ENCODE peak calls at places on chromosome 6, in six cellular contexts. X, Y, K, F, W and J are unnamed samples.
A peak's percentile ranks its signal among the peaks of the same experiment; 100 is the strongest.

GRCh38 chr6:135251416-135251815 is 70.3 kb downstream of the MYB start:
- DNase-seq in X (no peak), Y (peak; percentile 7), K (no peak), F (no peak), W (no peak), J (no peak)

GRCh38 chr6:3318226-3318625 is 59.5 kb downstream of the PSMG4 start:
- DNase-seq in X (no peak), Y (no peak), K (no peak), F (no peak), W (no peak), J (no peak)

GRCh38 chr6:137873273-137873762 is 6.3 kb downstream of the TNFAIP3 start:
- DNase-seq in X (peak; percentile 83), Y (no peak), K (peak; percentile 93), F (peak; percentile 93), W (peak; percentile 54), J (peak; percentile 73)

GRCh38 chr6:145820000-145820399 is 5.4 kb upstream of the FBXO30 start:
- DNase-seq in X (no peak), Y (no peak), K (no peak), F (no peak), W (no peak), J (no peak)

GRCh38 chr6:87407531-87407895 is 259 bp upstream of the CFAP206 start:
- DNase-seq in X (no peak), Y (no peak), K (no peak), F (no peak), W (peak; percentile 3), J (peak; percentile 46)

GRCh38 chr6:132041706-132042105 is 90.5 kb upstream of the CCN2 start:
- DNase-seq in X (no peak), Y (no peak), K (no peak), F (no peak), W (no peak), J (no peak)

GRCh38 chr6:106763361-106763760 is 134.0 kb downstream of the QRSL1 start:
- DNase-seq in X (no peak), Y (no peak), K (no peak), F (no peak), W (no peak), J (no peak)

GRCh38 chr6:7821426-7821825 is 89.2 kb downstream of the TXNDC5 start:
- DNase-seq in X (no peak), Y (no peak), K (no peak), F (no peak), W (peak; percentile 24), J (no peak)

GRCh38 chr6:105138141-105138540 is 41.7 kb downstream of the POPDC3 start:
- DNase-seq in X (no peak), Y (no peak), K (no peak), F (no peak), W (no peak), J (no peak)

GRCh38 chr6:158211273-158212055 is 43.3 kb downstream of the GTF2H5 start:
- DNase-seq in X (no peak), Y (no peak), K (no peak), F (no peak), W (peak; percentile 4), J (no peak)

GRCh38 chr6:52576392-52577021 is 353 bp downstream of the TRAM2 start:
- DNase-seq in X (peak; percentile 21), Y (peak; percentile 94), K (peak; percentile 69), F (no peak), W (peak; percentile 80), J (peak; percentile 70)

GRCh38 chr6:139538366-139538765 is 163.9 kb upstream of the CITED2 start:
- DNase-seq in X (no peak), Y (no peak), K (no peak), F (no peak), W (no peak), J (no peak)

GRCh38 chr6:15510536-15511247 is 152.1 kb downstream of the DTNBP1 start:
- DNase-seq in X (no peak), Y (no peak), K (no peak), F (no peak), W (no peak), J (no peak)

GRCh38 chr6:26195924-26196845 is 109.0 kb downstream of the HFE start:
- DNase-seq in X (no peak), Y (no peak), K (no peak), F (no peak), W (peak; percentile 5), J (peak; percentile 45)

GRCh38 chr6:93176070-93176469 is 243.3 kb downstream of the EPHA7 start:
- DNase-seq in X (no peak), Y (no peak), K (no peak), F (no peak), W (no peak), J (no peak)

GRCh38 chr6:106085687-106085983 is 501 bp upstream of the PRDM1 start:
- DNase-seq in X (no peak), Y (no peak), K (no peak), F (no peak), W (no peak), J (no peak)

GRCh38 chr6:72788188-72788587 is 166.3 kb downstream of the KCNQ5 start:
- DNase-seq in X (no peak), Y (no peak), K (no peak), F (no peak), W (peak; percentile 85), J (no peak)

GRCh38 chr6:109595998-109596397 is 95.0 kb downstream of the AK9 start:
- DNase-seq in X (no peak), Y (no peak), K (no peak), F (peak; percentile 27), W (peak; percentile 37), J (no peak)

GRCh38 chr6:169891846-169892245 is 140.4 kb downstream of the ERMARD start:
- DNase-seq in X (no peak), Y (peak; percentile 31), K (no peak), F (no peak), W (no peak), J (no peak)

GRCh38 chr6:64224819-64225218 is 589.2 kb downstream of the PHF3 start:
- DNase-seq in X (no peak), Y (no peak), K (no peak), F (no peak), W (no peak), J (no peak)